ENCODE peak calls at places on chromosomes 16 and 17, in nine cellular contexts. Z, J, D, O, K, F, I, Q and A are unnamed samples.

GRCh38 chr16:8958344-8958808 is 5.3 kb downstream of the USP7 start:
- DNase-seq in F (peak), J (peak), Z (peak), D (peak), I (no peak), K (peak), Q (peak), O (peak), A (no peak)

GRCh38 chr17:4818276-4818675 is 11.3 kb downstream of the PLD2 start:
- DNase-seq in F (no peak), Z (no peak), I (no peak), D (no peak), O (no peak), Q (no peak), K (no peak), J (no peak), A (no peak)

GRCh38 chr17:37082461-37082860 is 133.7 kb downstream of the AATF start:
- DNase-seq in I (no peak), Z (no peak), Q (no peak), D (no peak), O (no peak), K (no peak), J (no peak), F (no peak), A (no peak)

GRCh38 chr16:83458612-83459011 is 349.2 kb upstream of the HSBP1 start:
- DNase-seq in F (no peak), K (peak), O (peak), D (no peak), Z (peak), I (no peak), J (no peak), Q (no peak), A (no peak)

GRCh38 chr16:20915733-20916132 is 15.2 kb downstream of the LYRM1 start:
- DNase-seq in J (no peak), K (no peak), Q (peak), Z (no peak), O (no peak), D (no peak), I (no peak), F (no peak), A (no peak)

GRCh38 chr16:27312580-27313421 is 973 bp upstream of the IL4R start:
- DNase-seq in Q (no peak), J (no peak), Z (no peak), D (no peak), I (no peak), F (no peak), O (peak), K (no peak), A (no peak)

GRCh38 chr17:9226794-9227135 is 205.5 kb downstream of the NTN1 start:
- DNase-seq in K (no peak), J (peak), O (no peak), F (no peak), Q (no peak), D (no peak), Z (no peak), I (no peak), A (no peak)

GRCh38 chr17:4144411-4144747 is 1.4 kb downstream of the CYB5D2 start:
- DNase-seq in Q (no peak), K (no peak), I (no peak), D (no peak), O (no peak), Z (no peak), J (no peak), F (no peak), A (peak)

GRCh38 chr17:69581061-69581955 is 166.8 kb downstream of the MAP2K6 start:
- DNase-seq in J (peak), F (peak), K (peak), Z (peak), I (no peak), Q (peak), D (peak), O (no peak), A (no peak)

GRCh38 chr17:28598389-28598788 is 436 bp downstream of the SPAG5 start:
- DNase-seq in F (no peak), Q (no peak), K (no peak), O (no peak), D (peak), Z (no peak), I (no peak), J (no peak), A (peak)

GRCh38 chr17:3978421-3979275 is 14.4 kb upstream of the ATP2A3 start:
- DNase-seq in F (peak), O (peak), J (no peak), K (peak), D (no peak), Z (no peak), Q (no peak), I (no peak), A (no peak)

GRCh38 chr16:55479560-55480197 is 681 bp downstream of the MMP2 start:
- DNase-seq in O (no peak), F (peak), Q (no peak), D (no peak), I (no peak), K (no peak), J (no peak), Z (peak), A (peak)

GRCh38 chr16:50462793-50463507 is 85.2 kb upstream of the NKD1 start:
- DNase-seq in O (peak), D (no peak), Q (no peak), I (no peak), J (no peak), Z (no peak), K (no peak), F (no peak), A (no peak)

GRCh38 chr17:74159226-74159840 is 44.1 kb upstream of the RPL38 start:
- DNase-seq in F (no peak), Z (no peak), Q (no peak), I (no peak), O (no peak), D (no peak), K (no peak), J (no peak), A (no peak)

GRCh38 chr17:4557626-4558310 is 2.6 kb upstream of the MYBBP1A start:
- DNase-seq in D (no peak), I (no peak), O (peak), Z (no peak), Q (no peak), J (no peak), K (no peak), F (no peak), A (no peak)

GRCh38 chr17:75983501-75984181 is 4.6 kb downstream of the TEN1 start:
- DNase-seq in O (peak), Z (no peak), Q (peak), K (peak), F (no peak), D (no peak), J (no peak), I (no peak), A (no peak)

GRCh38 chr16:30615358-30616076 is 5.3 kb upstream of the ZNF689 start:
- DNase-seq in J (peak), I (peak), F (peak), K (no peak), Q (peak), Z (peak), O (peak), D (peak), A (peak)

GRCh38 chr16:79601092-79601977 is 798 bp upstream of the MAF start:
- DNase-seq in Q (no peak), O (peak), Z (peak), I (no peak), K (peak), J (peak), F (peak), D (no peak), A (peak)

GRCh38 chr17:75487351-75488070 is 27.8 kb downstream of the CASKIN2 start:
- DNase-seq in J (peak), Q (peak), I (no peak), D (peak), F (no peak), K (no peak), O (peak), Z (peak), A (no peak)

GRCh38 chr16:80948886-80949502 is 57.7 kb downstream of the CMC2 start:
- DNase-seq in K (no peak), Z (no peak), J (peak), I (no peak), F (peak), Q (peak), O (no peak), D (peak), A (peak)

GRCh38 chr17:46772879-46773620 is 45.4 kb downstream of the WNT3 start:
- DNase-seq in Z (peak), F (no peak), D (peak), I (no peak), K (no peak), Q (peak), J (peak), O (no peak), A (no peak)

GRCh38 chr17:71850792-71851191 is 270.0 kb upstream of the SOX9 start:
- DNase-seq in Z (no peak), K (no peak), Q (no peak), D (no peak), J (no peak), F (no peak), I (no peak), O (no peak), A (no peak)

GRCh38 chr16:4825196-4825595 is 21.9 kb downstream of the GLYR1 start:
- DNase-seq in Z (no peak), D (no peak), O (no peak), F (no peak), Q (no peak), K (no peak), I (no peak), J (no peak), A (no peak)

GRCh38 chr17:7654832-7655540 is 4.3 kb downstream of the ATP1B2 start:
- DNase-seq in J (no peak), I (no peak), K (peak), Q (no peak), D (no peak), O (no peak), Z (no peak), F (no peak), A (no peak)

GRCh38 chr17:14245629-14246028 is 9.0 kb upstream of the CDRT15 start:
- DNase-seq in I (no peak), Q (no peak), D (no peak), F (no peak), Z (no peak), O (no peak), J (no peak), K (no peak), A (no peak)

GRCh38 chr17:71217769-71218168 is 903.1 kb upstream of the SOX9 start:
- DNase-seq in Q (no peak), K (peak), D (no peak), J (no peak), O (no peak), I (no peak), F (no peak), Z (no peak), A (no peak)

GRCh38 chr17:43360376-43360738 is 38.4 kb upstream of the ARL4D start:
- DNase-seq in Q (peak), F (peak), I (no peak), O (peak), D (peak), Z (no peak), J (peak), K (peak), A (peak)

GRCh38 chr16:85047867-85048455 is 20.4 kb downstream of the KIAA0513 start:
- DNase-seq in K (no peak), Q (no peak), Z (no peak), O (no peak), D (no peak), J (no peak), I (no peak), F (no peak), A (no peak)

GRCh38 chr16:86030116-86030515 is 131.2 kb downstream of the IRF8 start:
- DNase-seq in J (no peak), Q (no peak), Z (no peak), D (no peak), K (no peak), F (no peak), I (no peak), O (no peak), A (no peak)

DNA sequence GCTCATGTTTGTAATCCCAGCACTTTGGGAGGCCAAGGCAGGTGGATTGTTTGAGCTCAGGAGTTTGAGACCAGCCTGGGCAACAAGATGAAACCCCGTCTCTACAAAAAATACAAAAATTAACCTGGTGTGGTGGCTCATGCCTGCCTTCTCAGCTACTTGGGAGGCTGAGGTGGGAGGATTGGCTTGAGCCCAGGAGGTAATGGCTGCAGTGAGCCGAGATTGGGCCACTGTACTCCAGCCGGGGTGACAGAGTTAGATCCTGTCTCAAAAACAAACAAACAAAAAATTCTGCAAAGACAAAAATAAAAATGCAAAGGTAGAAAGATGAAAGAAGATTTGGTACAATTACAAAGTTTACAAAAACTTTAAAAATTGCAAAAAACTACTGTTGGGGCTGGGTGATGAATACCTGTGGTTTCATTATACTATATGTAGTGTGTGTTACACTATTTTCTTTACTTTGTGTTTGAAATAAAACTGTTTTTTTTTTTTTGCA is 5.5 kb upstream of the CDH1 start:
- DNase-seq in O (no peak), I (no peak), Q (no peak), D (no peak), J (no peak), K (no peak), F (no peak), Z (no peak), A (no peak)
- H3K4me2 ChIP-seq in O (no peak), I (peak), Q (no peak), D (no peak), J (no peak), K (no peak), F (no peak), Z (no peak), A (peak)

DNA sequence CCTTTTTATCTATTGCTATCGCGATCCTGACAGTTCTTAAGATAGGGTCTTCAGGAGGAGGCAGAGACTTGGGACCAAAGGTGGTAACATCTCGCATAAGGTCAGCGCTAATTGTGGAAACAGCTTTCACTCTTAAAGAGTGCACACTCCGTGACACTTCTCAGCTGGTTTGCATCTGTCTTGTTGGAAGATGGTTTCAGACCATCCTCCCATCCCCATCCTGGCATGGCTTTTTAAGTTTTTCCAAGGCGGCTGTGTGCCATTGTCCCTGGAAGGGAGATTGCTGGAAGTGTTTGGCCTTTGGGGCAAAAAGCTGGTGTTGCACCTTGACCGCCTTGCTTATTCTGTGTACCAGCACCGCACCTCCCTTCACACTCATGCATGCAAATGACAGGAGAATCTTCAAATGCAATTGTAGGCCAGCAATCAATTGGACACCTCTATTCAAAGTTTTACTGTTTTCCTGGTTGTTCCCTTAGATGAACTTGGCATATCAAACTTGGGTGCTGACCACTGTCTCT is 1.5 kb downstream of the SOCS7 start:
- DNase-seq in K (no peak), D (peak), F (no peak), O (no peak), Q (peak), J (no peak), Z (no peak), I (no peak), A (no peak)
- H3K4me2 ChIP-seq in K (peak), D (peak), F (peak), O (peak), Q (peak), J (peak), Z (peak), I (peak), A (peak)

DNA sequence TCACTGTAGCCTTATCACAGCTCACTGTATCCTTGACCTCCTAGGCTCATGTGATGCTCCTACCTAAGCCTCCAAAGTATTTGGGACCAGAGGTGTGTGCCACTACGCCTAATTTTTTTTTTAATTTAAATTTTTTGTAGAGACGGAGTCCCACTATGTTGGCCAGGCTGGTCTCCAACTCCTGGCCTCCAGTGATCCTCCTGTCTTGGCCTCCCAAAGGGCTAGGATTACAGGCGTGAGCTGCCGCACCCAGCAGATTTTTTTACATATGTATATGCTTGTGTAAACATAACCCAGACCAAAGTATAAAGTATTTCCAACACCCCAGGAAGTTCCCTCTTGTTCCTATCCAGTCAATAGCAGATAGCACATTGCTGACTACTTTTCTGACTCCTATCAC is 1.7 kb upstream of the PGP start:
- DNase-seq in Q (no peak), K (no peak), O (no peak), J (no peak), D (no peak), I (no peak), F (no peak), Z (no peak), A (no peak)
- H3K4me2 ChIP-seq in Q (peak), K (no peak), O (no peak), J (peak), D (peak), I (peak), F (no peak), Z (no peak), A (peak)

GRCh38 chr17:15978606-15979005 is 20.9 kb downstream of the ZSWIM7 start:
- DNase-seq in K (no peak), J (no peak), Q (no peak), Z (no peak), D (no peak), F (no peak), I (no peak), O (no peak), A (no peak)

GRCh38 chr17:15973834-15974233 is 25.7 kb downstream of the ZSWIM7 start:
- DNase-seq in Q (no peak), O (no peak), J (no peak), F (no peak), Z (no peak), K (no peak), D (no peak), I (no peak), A (no peak)

GRCh38 chr17:15981208-15981607 is 18.3 kb downstream of the ZSWIM7 start:
- DNase-seq in Z (no peak), O (no peak), I (no peak), K (no peak), Q (no peak), F (no peak), J (no peak), D (peak), A (no peak)

GRCh38 chr17:15981646-15982580 is 17.6 kb downstream of the ZSWIM7 start:
- DNase-seq in Q (no peak), Z (peak), K (peak), O (peak), D (no peak), F (peak), I (no peak), J (no peak), A (no peak)

GRCh38 chr17:15977894-15978293 is 21.6 kb downstream of the ZSWIM7 start:
- DNase-seq in J (no peak), F (no peak), O (no peak), D (no peak), Z (no peak), Q (no peak), K (no peak), I (no peak), A (no peak)
- H3K4me2 ChIP-seq in J (no peak), F (no peak), O (no peak), D (no peak), Z (no peak), Q (no peak), K (no peak), I (no peak), A (no peak)

GRCh38 chr17:57326764-57327163 is 70.4 kb downstream of the MSI2 start:
- DNase-seq in D (no peak), F (no peak), K (no peak), O (no peak), I (no peak), J (no peak), Z (no peak), Q (no peak), A (no peak)
- H3K4me2 ChIP-seq in D (no peak), F (no peak), K (no peak), O (no peak), I (no peak), J (no peak), Z (no peak), Q (no peak), A (no peak)

GRCh38 chr17:50207318-50207717 is 5.9 kb upstream of the COL1A1 start:
- DNase-seq in J (no peak), Q (no peak), F (no peak), D (no peak), Z (peak), O (no peak), I (no peak), K (no peak), A (no peak)
- H3K4me2 ChIP-seq in J (no peak), Q (no peak), F (no peak), D (no peak), Z (no peak), O (peak), I (peak), K (peak), A (peak)

GRCh38 chr17:42271277-42271922 is 4.8 kb downstream of the STAT5B start:
- DNase-seq in J (no peak), I (no peak), D (no peak), F (no peak), O (no peak), Q (peak), Z (no peak), K (no peak), A (no peak)
- H3K4me2 ChIP-seq in J (no peak), I (no peak), D (no peak), F (no peak), O (no peak), Q (peak), Z (no peak), K (no peak), A (no peak)

DNA sequence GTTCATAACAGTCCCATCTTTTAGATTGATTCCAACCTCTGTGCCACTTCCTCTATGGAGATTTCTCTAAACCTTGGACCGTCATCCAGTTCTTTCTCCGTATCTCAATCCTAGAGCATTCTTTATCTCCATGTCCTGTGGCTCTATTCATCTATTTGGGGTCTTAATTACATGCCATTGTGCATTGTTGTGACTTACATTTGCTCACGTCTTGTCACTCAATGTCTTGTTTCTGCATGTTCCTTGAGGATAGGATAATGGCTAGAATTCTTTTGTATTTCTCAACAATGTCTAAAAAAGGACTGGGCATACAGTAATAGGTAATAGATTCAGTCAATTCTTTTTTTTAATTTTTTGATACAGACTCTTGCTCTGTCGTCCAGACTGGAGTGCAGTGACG is 50.2 kb downstream of the ARSG start:
- DNase-seq in O (no peak), F (no peak), Z (no peak), D (no peak), Q (no peak), K (no peak), J (no peak), I (no peak), A (no peak)
- H3K4me2 ChIP-seq in O (no peak), F (no peak), Z (no peak), D (no peak), Q (no peak), K (no peak), J (no peak), I (no peak), A (no peak)

GRCh38 chr17:48592592-48592991 is 987 bp downstream of the HOXB5 start:
- DNase-seq in J (no peak), K (peak), O (no peak), F (no peak), Q (no peak), Z (no peak), I (no peak), D (no peak), A (no peak)

GRCh38 chr17:48590603-48591161 is 641 bp upstream of the HOXB3 start:
- DNase-seq in I (no peak), D (no peak), J (no peak), Z (no peak), Q (no peak), F (no peak), K (no peak), O (no peak), A (no peak)

GRCh38 chr17:48592097-48592496 is 1.5 kb downstream of the HOXB5 start:
- DNase-seq in F (no peak), Q (no peak), D (no peak), Z (no peak), K (peak), O (no peak), J (no peak), I (no peak), A (no peak)

GRCh38 chr17:48589831-48590602 is at the start of gene HOXB3:
- DNase-seq in D (no peak), F (no peak), I (no peak), K (no peak), Q (no peak), O (no peak), J (no peak), Z (peak), A (no peak)

GRCh38 chr17:48591435-48592077 is 1.5 kb upstream of the HOXB3 start:
- DNase-seq in I (no peak), J (no peak), Q (no peak), O (no peak), K (no peak), F (no peak), D (no peak), Z (no peak), A (no peak)
- H3K4me2 ChIP-seq in I (no peak), J (no peak), Q (no peak), O (no peak), K (peak), F (no peak), D (no peak), Z (peak), A (peak)